ENCODE peak calls at places on chromosome 7, in seven cellular contexts. S is smooth muscle cell of the brain vasculature; A is bronchial epithelial cell; H is RWPE2; F is adrenal gland; Q is stimulated activated CD4-positive, alpha-beta T cell treated with anti-CD3 and anti-CD28 coated beads, TNF-alpha, amount 100 ng/mL, for 1 hour; P is germinal center. B is an unnamed sample.
A peak's percentile ranks its signal among the peaks of the same experiment; 100 is the strongest.

GRCh38 chr7:93921607-93922446 is at the start of gene GNG11:
- DNase-seq in S (peak; percentile 63), A (peak; percentile 31), H (peak; percentile 58), F (peak; percentile 72), Q (no peak), P (peak; percentile 4), B (peak; percentile 91)

GRCh38 chr7:100603697-100604077 is 1.5 kb downstream of the PCOLCE start:
- DNase-seq in S (no peak), A (no peak), H (no peak), F (no peak), Q (no peak), P (no peak), B (no peak)

GRCh38 chr7:519974-520458 is 370 bp upstream of the PDGFA start:
- DNase-seq in S (no peak), A (no peak), H (no peak), F (peak; percentile 43), Q (no peak), P (no peak), B (peak; percentile 92)

GRCh38 chr7:21542891-21543527 is at the start of gene DNAH11:
- DNase-seq in S (no peak), A (peak; percentile 37), H (no peak), F (peak; percentile 72), Q (no peak), P (peak; percentile 7), B (peak; percentile 84)

GRCh38 chr7:135177021-135177696 is 6.7 kb upstream of the CYREN start:
- DNase-seq in S (no peak), A (peak; percentile 98), H (peak; percentile 83), F (no peak), Q (no peak), P (no peak), B (no peak)

GRCh38 chr7:100210803-100211202 is 8.9 kb upstream of the PVRIG start:
- DNase-seq in S (no peak), A (no peak), H (no peak), F (no peak), Q (no peak), P (peak; percentile 32), B (no peak)

GRCh38 chr7:49497471-49497870 is 276.0 kb upstream of the VWC2 start:
- DNase-seq in S (no peak), A (no peak), H (no peak), F (no peak), Q (no peak), P (no peak), B (no peak)

GRCh38 chr7:149608168-149608567 is 110.6 kb upstream of the ZNF746 start:
- DNase-seq in S (no peak), A (no peak), H (no peak), F (no peak), Q (no peak), P (no peak), B (no peak)

GRCh38 chr7:120991570-120991969 is 3.1 kb downstream of the CPED1 start:
- DNase-seq in S (no peak), A (no peak), H (no peak), F (no peak), Q (no peak), P (no peak), B (no peak)

GRCh38 chr7:133293390-133294110 is 40.7 kb downstream of the EXOC4 start:
- DNase-seq in S (no peak), A (no peak), H (no peak), F (no peak), Q (no peak), P (no peak), B (no peak)

GRCh38 chr7:98836811-98837631 is 32.8 kb downstream of the TMEM130 start:
- DNase-seq in S (no peak), A (peak; percentile 23), H (no peak), F (peak; percentile 41), Q (no peak), P (peak; percentile 30), B (no peak)

GRCh38 chr7:18548569-18548968 is 53.0 kb downstream of the HDAC9 start:
- DNase-seq in S (no peak), A (no peak), H (no peak), F (no peak), Q (no peak), P (no peak), B (no peak)

GRCh38 chr7:727104-727805 is at the start of gene PRKAR1B:
- DNase-seq in S (no peak), A (no peak), H (peak; percentile 57), F (no peak), Q (no peak), P (peak; percentile 67), B (no peak)

GRCh38 chr7:144403102-144403501 is 391 bp downstream of the NOBOX start:
- DNase-seq in S (no peak), A (no peak), H (no peak), F (no peak), Q (no peak), P (no peak), B (no peak)

GRCh38 chr7:78134256-78134655 is 335.7 kb downstream of the PHTF2 start:
- DNase-seq in S (peak; percentile 13), A (peak; percentile 52), H (no peak), F (no peak), Q (no peak), P (peak; percentile 12), B (no peak)

GRCh38 chr7:37352974-37353948 is 95.4 kb downstream of the ELMO1 start:
- DNase-seq in S (no peak), A (no peak), H (no peak), F (no peak), Q (peak; percentile 50), P (peak; percentile 71), B (no peak)

GRCh38 chr7:79118143-79118542 is 335.3 kb downstream of the MAGI2 start:
- DNase-seq in S (no peak), A (peak; percentile 5), H (no peak), F (no peak), Q (no peak), P (no peak), B (no peak)

GRCh38 chr7:131235489-131236317 is 92.0 kb upstream of the MKLN1 start:
- DNase-seq in S (peak; percentile 88), A (peak; percentile 98), H (peak; percentile 87), F (peak; percentile 45), Q (peak; percentile 42), P (no peak), B (peak; percentile 44)

GRCh38 chr7:140533394-140533872 is 54.1 kb upstream of the MKRN1 start:
- DNase-seq in S (no peak), A (no peak), H (no peak), F (no peak), Q (no peak), P (no peak), B (no peak)

GRCh38 chr7:27950123-27950522 is 210.2 kb downstream of the TAX1BP1 start:
- DNase-seq in S (no peak), A (no peak), H (no peak), F (no peak), Q (no peak), P (no peak), B (no peak)

GRCh38 chr7:127635659-127636285 is 16.2 kb upstream of the SND1 start:
- DNase-seq in S (no peak), A (no peak), H (no peak), F (no peak), Q (no peak), P (no peak), B (no peak)

GRCh38 chr7:102152672-102153585 is 133.7 kb upstream of the SH2B2 start:
- DNase-seq in S (no peak), A (peak; percentile 94), H (peak; percentile 97), F (no peak), Q (no peak), P (no peak), B (no peak)

GRCh38 chr7:74233655-74234280 is 20.4 kb downstream of the RFC2 start:
- DNase-seq in S (no peak), A (no peak), H (no peak), F (no peak), Q (no peak), P (no peak), B (no peak)

GRCh38 chr7:156969972-156970420 is 20.5 kb downstream of the NOM1 start:
- DNase-seq in S (no peak), A (peak; percentile 83), H (no peak), F (no peak), Q (no peak), P (no peak), B (no peak)

GRCh38 chr7:75892634-75893272 is 13.9 kb downstream of the RHBDD2 start:
- DNase-seq in S (no peak), A (peak; percentile 84), H (no peak), F (no peak), Q (no peak), P (no peak), B (no peak)

GRCh38 chr7:22786290-22786932 is 36.2 kb downstream of the TOMM7 start:
- DNase-seq in S (no peak), A (no peak), H (no peak), F (no peak), Q (no peak), P (no peak), B (no peak)

GRCh38 chr7:127629268-127629854 is 11.4 kb upstream of the PAX4 start:
- DNase-seq in S (no peak), A (peak; percentile 21), H (no peak), F (no peak), Q (no peak), P (peak; percentile 63), B (no peak)

GRCh38 chr7:41858196-41858595 is 155.3 kb upstream of the INHBA start:
- DNase-seq in S (no peak), A (no peak), H (no peak), F (no peak), Q (no peak), P (no peak), B (no peak)

GRCh38 chr7:116122972-116123595 is 87.3 kb upstream of the TES start:
- DNase-seq in S (peak; percentile 7), A (peak; percentile 46), H (no peak), F (no peak), Q (no peak), P (peak; percentile 6), B (no peak)

GRCh38 chr7:11701829-11702560 is 130.0 kb downstream of the THSD7A start:
- DNase-seq in S (peak; percentile 55), A (no peak), H (no peak), F (no peak), Q (no peak), P (no peak), B (no peak)

GRCh38 chr7:84379446-84379845 is 184.9 kb upstream of the SEMA3A start:
- DNase-seq in S (no peak), A (no peak), H (no peak), F (no peak), Q (no peak), P (no peak), B (no peak)

GRCh38 chr7:713488-714230 is 12.8 kb upstream of the DNAAF5 start:
- DNase-seq in S (no peak), A (no peak), H (no peak), F (no peak), Q (no peak), P (no peak), B (no peak)

GRCh38 chr7:24138366-24138765 is 145.6 kb upstream of the NPY start:
- DNase-seq in S (no peak), A (peak; percentile 10), H (no peak), F (no peak), Q (no peak), P (no peak), B (no peak)

GRCh38 chr7:120114626-120115025 is 158.3 kb upstream of the KCND2 start:
- DNase-seq in S (no peak), A (no peak), H (no peak), F (no peak), Q (no peak), P (no peak), B (no peak)

GRCh38 chr7:45888993-45889366 is 692 bp downstream of the IGFBP1 start:
- DNase-seq in S (no peak), A (no peak), H (no peak), F (no peak), Q (no peak), P (no peak), B (no peak)

GRCh38 chr7:26618898-26619297 is 245.5 kb downstream of the SKAP2 start:
- DNase-seq in S (no peak), A (no peak), H (no peak), F (no peak), Q (no peak), P (no peak), B (no peak)